ENCODE peak calls at places on chromosomes 12 and 14, in nine cellular contexts. One of them, this sample, is unnamed.

GRCh38 chr14:61568572-61569011 is 126.7 kb upstream of the HIF1A start:
- DNase-seq in colonic mucosa: peak
- DNase-seq in breast epithelium: no peak
- DNase-seq in left ventricle myocardium inferior: peak
- DNase-seq in cardiac fibroblast: no peak
- DNase-seq in hepatocyte: no peak
- DNase-seq in AG09309: no peak
- DNase-seq in PC-9: peak
- DNase-seq in GM06990: peak
- DNase-seq in this sample: peak

GRCh38 chr14:21990116-21990515 is 316.5 kb upstream of the OR4E1 start:
- DNase-seq in left ventricle myocardium inferior: no peak
- DNase-seq in AG09309: no peak
- DNase-seq in cardiac fibroblast: no peak
- DNase-seq in PC-9: no peak
- DNase-seq in GM06990: no peak
- DNase-seq in colonic mucosa: no peak
- DNase-seq in hepatocyte: no peak
- DNase-seq in breast epithelium: no peak
- DNase-seq in this sample: no peak

GRCh38 chr14:104357689-104358527 is 219.5 kb downstream of the KIF26A start:
- DNase-seq in AG09309: no peak
- DNase-seq in breast epithelium: peak
- DNase-seq in cardiac fibroblast: no peak
- DNase-seq in GM06990: no peak
- DNase-seq in hepatocyte: no peak
- DNase-seq in PC-9: no peak
- DNase-seq in left ventricle myocardium inferior: no peak
- DNase-seq in colonic mucosa: no peak
- DNase-seq in this sample: peak

GRCh38 chr12:113220593-113221180 is 577 bp upstream of the TPCN1 start:
- DNase-seq in left ventricle myocardium inferior: no peak
- DNase-seq in cardiac fibroblast: no peak
- DNase-seq in GM06990: no peak
- DNase-seq in PC-9: no peak
- DNase-seq in breast epithelium: no peak
- DNase-seq in colonic mucosa: no peak
- DNase-seq in AG09309: no peak
- DNase-seq in hepatocyte: no peak
- DNase-seq in this sample: no peak

GRCh38 chr12:53233671-53234091 is 1.7 kb upstream of the RARG start:
- DNase-seq in AG09309: no peak
- DNase-seq in hepatocyte: no peak
- DNase-seq in breast epithelium: no peak
- DNase-seq in colonic mucosa: peak
- DNase-seq in left ventricle myocardium inferior: no peak
- DNase-seq in GM06990: no peak
- DNase-seq in cardiac fibroblast: no peak
- DNase-seq in PC-9: no peak
- DNase-seq in this sample: no peak

GRCh38 chr12:104426926-104427546 is 29.7 kb upstream of the CHST11 start:
- DNase-seq in AG09309: peak
- DNase-seq in colonic mucosa: no peak
- DNase-seq in cardiac fibroblast: peak
- DNase-seq in hepatocyte: no peak
- DNase-seq in left ventricle myocardium inferior: no peak
- DNase-seq in GM06990: no peak
- DNase-seq in PC-9: peak
- DNase-seq in breast epithelium: no peak
- DNase-seq in this sample: no peak

GRCh38 chr14:42872775-42873174 is 1266.1 kb downstream of the LRFN5 start:
- DNase-seq in cardiac fibroblast: no peak
- DNase-seq in left ventricle myocardium inferior: no peak
- DNase-seq in colonic mucosa: no peak
- DNase-seq in GM06990: no peak
- DNase-seq in hepatocyte: no peak
- DNase-seq in PC-9: no peak
- DNase-seq in breast epithelium: no peak
- DNase-seq in AG09309: no peak
- DNase-seq in this sample: no peak

GRCh38 chr12:14716848-14717444 is 20.5 kb upstream of the GUCY2C start:
- DNase-seq in colonic mucosa: peak
- DNase-seq in breast epithelium: no peak
- DNase-seq in left ventricle myocardium inferior: no peak
- DNase-seq in GM06990: peak
- DNase-seq in hepatocyte: peak
- DNase-seq in AG09309: peak
- DNase-seq in PC-9: no peak
- DNase-seq in cardiac fibroblast: peak
- DNase-seq in this sample: no peak

GRCh38 chr12:49070971-49071370 is 1.2 kb upstream of the RHEBL1 start:
- DNase-seq in GM06990: no peak
- DNase-seq in breast epithelium: no peak
- DNase-seq in cardiac fibroblast: no peak
- DNase-seq in PC-9: no peak
- DNase-seq in left ventricle myocardium inferior: no peak
- DNase-seq in hepatocyte: no peak
- DNase-seq in AG09309: no peak
- DNase-seq in colonic mucosa: no peak
- DNase-seq in this sample: no peak

GRCh38 chr12:49066120-49066519 is 3.7 kb downstream of the RHEBL1 start:
- DNase-seq in GM06990: no peak
- DNase-seq in AG09309: no peak
- DNase-seq in PC-9: no peak
- DNase-seq in hepatocyte: no peak
- DNase-seq in cardiac fibroblast: no peak
- DNase-seq in breast epithelium: no peak
- DNase-seq in left ventricle myocardium inferior: no peak
- DNase-seq in colonic mucosa: no peak
- DNase-seq in this sample: no peak

GRCh38 chr12:49064767-49065152 is 4.2 kb upstream of the KMT2D start:
- DNase-seq in colonic mucosa: no peak
- DNase-seq in cardiac fibroblast: no peak
- DNase-seq in breast epithelium: no peak
- DNase-seq in GM06990: no peak
- DNase-seq in PC-9: no peak
- DNase-seq in left ventricle myocardium inferior: no peak
- DNase-seq in hepatocyte: no peak
- DNase-seq in AG09309: no peak
- DNase-seq in this sample: no peak

GRCh38 chr12:49068879-49069506 is 786 bp downstream of the RHEBL1 start:
- DNase-seq in hepatocyte: no peak
- DNase-seq in breast epithelium: no peak
- DNase-seq in left ventricle myocardium inferior: no peak
- DNase-seq in PC-9: no peak
- DNase-seq in cardiac fibroblast: no peak
- DNase-seq in colonic mucosa: no peak
- DNase-seq in AG09309: no peak
- DNase-seq in GM06990: no peak
- DNase-seq in this sample: no peak

DNA sequence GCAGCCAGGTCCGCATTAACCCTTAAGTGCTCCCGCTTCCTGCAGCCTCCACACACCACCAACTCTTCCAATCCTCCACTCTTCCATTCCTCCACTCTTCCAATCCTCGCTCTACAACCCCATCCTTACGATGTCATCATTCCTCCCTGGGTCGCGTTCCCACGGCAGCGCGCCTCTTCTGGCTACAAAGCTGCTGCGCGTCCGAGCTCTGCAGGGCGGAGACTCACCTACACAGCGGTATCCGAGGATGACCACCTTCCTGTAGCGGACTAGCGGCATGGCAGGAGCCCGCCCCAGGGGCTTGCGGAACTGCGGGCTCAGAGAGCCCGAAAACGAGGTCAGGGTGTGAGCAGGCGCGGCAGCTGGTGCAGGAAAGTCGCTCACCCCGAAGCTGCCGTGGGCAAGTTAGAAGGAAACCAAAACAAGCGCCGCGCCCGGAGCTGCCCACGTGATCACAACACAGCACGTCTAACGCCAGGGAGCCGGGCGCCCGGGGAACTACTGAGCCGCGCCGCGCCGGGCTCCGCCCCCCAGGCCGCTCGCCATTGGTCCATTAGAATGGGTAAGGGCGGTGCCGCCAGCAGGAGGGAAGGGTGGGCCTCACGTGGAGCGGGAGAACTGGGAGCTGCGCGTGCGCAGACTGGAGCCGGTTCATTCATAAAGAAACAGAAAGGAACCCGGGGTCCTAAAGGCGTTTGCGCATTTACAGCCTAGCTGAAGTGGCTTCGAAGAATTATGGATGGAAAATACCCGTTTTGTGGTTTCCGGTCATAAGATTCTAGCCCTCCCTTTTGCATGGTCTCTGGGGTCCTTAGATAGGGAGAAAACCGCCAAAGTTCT is at the start of gene RHEBL1:
- DNase-seq in left ventricle myocardium inferior: peak
- DNase-seq in colonic mucosa: peak
- DNase-seq in hepatocyte: peak
- DNase-seq in breast epithelium: peak
- DNase-seq in PC-9: peak
- DNase-seq in cardiac fibroblast: peak
- DNase-seq in GM06990: peak
- DNase-seq in AG09309: peak
- DNase-seq in this sample: peak
- TF ChIP-seq CTCF in left ventricle myocardium inferior: no peak
- TF ChIP-seq CTCF in colonic mucosa: no peak
- TF ChIP-seq CTCF in hepatocyte: peak
- TF ChIP-seq CTCF in breast epithelium: no peak
- TF ChIP-seq CTCF in PC-9: no peak
- TF ChIP-seq CTCF in cardiac fibroblast: peak
- TF ChIP-seq CTCF in GM06990: peak
- TF ChIP-seq CTCF in AG09309: peak
- TF ChIP-seq CTCF in this sample: no peak

DNA sequence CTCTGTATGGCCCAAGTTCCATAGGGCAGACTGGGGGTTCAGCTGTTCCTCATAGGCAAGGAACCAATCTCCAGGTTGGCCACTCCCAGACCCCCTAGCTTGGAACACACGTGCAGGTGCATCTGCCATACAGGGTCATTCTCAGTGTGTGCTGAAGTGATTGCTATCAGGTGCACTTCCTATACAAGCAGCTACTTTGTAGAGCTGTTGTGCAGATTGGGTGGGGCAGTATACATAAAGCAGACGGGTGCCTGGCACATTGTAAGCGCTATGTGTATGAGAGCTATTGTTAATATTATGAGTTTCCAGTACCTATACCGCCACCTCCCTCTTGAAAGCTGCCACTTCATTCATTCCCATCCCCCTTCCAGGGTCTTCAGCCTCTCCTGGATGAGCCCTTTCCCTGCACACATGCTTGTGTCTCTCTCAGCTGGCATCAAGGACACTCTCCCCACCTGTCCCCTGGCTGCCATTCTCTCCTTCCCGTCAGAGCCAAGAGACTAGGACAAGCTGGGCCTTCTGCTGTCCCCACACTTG is 17.2 kb downstream of the IRF2BPL start:
- DNase-seq in hepatocyte: peak
- DNase-seq in colonic mucosa: peak
- DNase-seq in AG09309: no peak
- DNase-seq in left ventricle myocardium inferior: no peak
- DNase-seq in cardiac fibroblast: no peak
- DNase-seq in PC-9: no peak
- DNase-seq in breast epithelium: no peak
- DNase-seq in GM06990: no peak
- DNase-seq in this sample: no peak
- TF ChIP-seq CTCF in hepatocyte: no peak
- TF ChIP-seq CTCF in colonic mucosa: no peak
- TF ChIP-seq CTCF in AG09309: no peak
- TF ChIP-seq CTCF in left ventricle myocardium inferior: no peak
- TF ChIP-seq CTCF in cardiac fibroblast: no peak
- TF ChIP-seq CTCF in PC-9: no peak
- TF ChIP-seq CTCF in breast epithelium: no peak
- TF ChIP-seq CTCF in GM06990: no peak
- TF ChIP-seq CTCF in this sample: no peak

DNA sequence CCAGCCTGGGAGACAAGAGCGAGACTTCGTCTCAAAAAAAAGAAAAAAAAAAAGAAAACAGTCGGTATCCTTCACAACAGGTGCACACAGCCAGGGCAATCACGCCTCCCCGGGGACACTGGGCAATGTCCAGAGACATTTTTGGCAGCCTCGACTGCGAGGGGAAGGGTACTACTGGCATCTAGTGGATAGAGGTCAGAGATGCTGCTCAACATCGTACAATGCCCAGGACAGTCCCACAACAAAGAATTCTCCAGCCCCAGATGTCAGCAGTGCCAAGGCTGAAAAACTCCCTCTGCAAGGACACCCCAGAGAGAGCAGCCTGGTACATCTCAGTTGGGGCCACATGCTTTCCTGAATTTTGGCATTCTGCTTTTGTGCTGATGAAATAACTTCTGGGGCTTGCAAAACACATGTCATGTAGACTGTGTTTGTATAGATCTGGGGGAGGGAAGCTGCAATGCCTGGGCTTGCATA is 21.5 kb downstream of the ALDH2 start:
- DNase-seq in AG09309: peak
- DNase-seq in hepatocyte: peak
- DNase-seq in cardiac fibroblast: peak
- DNase-seq in colonic mucosa: no peak
- DNase-seq in PC-9: no peak
- DNase-seq in breast epithelium: no peak
- DNase-seq in left ventricle myocardium inferior: peak
- DNase-seq in GM06990: no peak
- DNase-seq in this sample: peak
- TF ChIP-seq CTCF in AG09309: peak
- TF ChIP-seq CTCF in hepatocyte: no peak
- TF ChIP-seq CTCF in cardiac fibroblast: peak
- TF ChIP-seq CTCF in colonic mucosa: no peak
- TF ChIP-seq CTCF in PC-9: peak
- TF ChIP-seq CTCF in breast epithelium: peak
- TF ChIP-seq CTCF in left ventricle myocardium inferior: peak
- TF ChIP-seq CTCF in GM06990: peak
- TF ChIP-seq CTCF in this sample: peak

GRCh38 chr12:870378-870777 is 79.1 kb downstream of the RAD52 start:
- DNase-seq in breast epithelium: no peak
- DNase-seq in AG09309: no peak
- DNase-seq in GM06990: no peak
- DNase-seq in cardiac fibroblast: no peak
- DNase-seq in hepatocyte: no peak
- DNase-seq in colonic mucosa: no peak
- DNase-seq in left ventricle myocardium inferior: no peak
- DNase-seq in PC-9: no peak
- DNase-seq in this sample: no peak

GRCh38 chr12:865614-866013 is 83.9 kb downstream of the RAD52 start:
- DNase-seq in cardiac fibroblast: no peak
- DNase-seq in left ventricle myocardium inferior: no peak
- DNase-seq in colonic mucosa: no peak
- DNase-seq in hepatocyte: no peak
- DNase-seq in PC-9: no peak
- DNase-seq in GM06990: no peak
- DNase-seq in breast epithelium: no peak
- DNase-seq in AG09309: no peak
- DNase-seq in this sample: no peak

GRCh38 chr12:867905-868304 is 81.6 kb downstream of the RAD52 start:
- DNase-seq in cardiac fibroblast: no peak
- DNase-seq in PC-9: no peak
- DNase-seq in colonic mucosa: no peak
- DNase-seq in left ventricle myocardium inferior: no peak
- DNase-seq in AG09309: no peak
- DNase-seq in GM06990: no peak
- DNase-seq in hepatocyte: no peak
- DNase-seq in breast epithelium: no peak
- DNase-seq in this sample: no peak

GRCh38 chr12:873954-874353 is 75.5 kb downstream of the RAD52 start:
- DNase-seq in cardiac fibroblast: no peak
- DNase-seq in left ventricle myocardium inferior: no peak
- DNase-seq in colonic mucosa: no peak
- DNase-seq in hepatocyte: no peak
- DNase-seq in AG09309: no peak
- DNase-seq in breast epithelium: no peak
- DNase-seq in PC-9: no peak
- DNase-seq in GM06990: no peak
- DNase-seq in this sample: no peak

DNA sequence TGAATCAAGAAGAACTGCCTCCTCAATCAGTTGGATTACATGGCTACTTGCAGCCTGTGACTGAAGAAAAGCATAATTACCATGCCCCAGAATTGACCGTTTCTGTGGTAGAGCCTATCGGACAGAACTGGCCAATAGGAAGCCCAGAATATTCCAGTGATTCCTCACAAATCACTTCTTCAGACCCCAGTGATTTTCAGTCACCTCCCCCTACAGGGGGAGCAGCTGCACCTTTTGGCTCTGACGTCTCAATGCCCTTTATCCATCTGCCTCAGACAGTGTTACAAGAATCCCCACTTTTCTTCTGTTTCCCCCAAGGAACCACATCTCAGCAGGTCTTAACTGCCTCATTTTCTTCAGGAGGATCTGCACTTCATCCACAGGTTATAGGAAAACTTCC is 80.8 kb downstream of the RAD52 start:
- DNase-seq in GM06990: no peak
- DNase-seq in cardiac fibroblast: no peak
- DNase-seq in colonic mucosa: no peak
- DNase-seq in AG09309: no peak
- DNase-seq in PC-9: no peak
- DNase-seq in left ventricle myocardium inferior: no peak
- DNase-seq in breast epithelium: no peak
- DNase-seq in hepatocyte: no peak
- DNase-seq in this sample: no peak
- TF ChIP-seq CTCF in GM06990: peak
- TF ChIP-seq CTCF in cardiac fibroblast: peak
- TF ChIP-seq CTCF in colonic mucosa: no peak
- TF ChIP-seq CTCF in AG09309: no peak
- TF ChIP-seq CTCF in PC-9: no peak
- TF ChIP-seq CTCF in left ventricle myocardium inferior: no peak
- TF ChIP-seq CTCF in breast epithelium: no peak
- TF ChIP-seq CTCF in hepatocyte: no peak
- TF ChIP-seq CTCF in this sample: no peak